ENCODE peak calls at places on chromosomes 13 and 19, in eight cellular contexts. S, Q, K, I, C, H, F and G are unnamed samples.

GRCh38 chr19:9641810-9642209 is 20.8 kb upstream of the ZNF561 start:
- DNase-seq in S (no peak), Q (no peak), K (no peak), I (no peak), C (no peak), H (no peak), F (no peak), G (no peak)

GRCh38 chr19:5101871-5102270 is 133.0 kb downstream of the KDM4B start:
- DNase-seq in S (no peak), Q (no peak), K (no peak), I (no peak), C (no peak), H (no peak), F (no peak), G (no peak)

GRCh38 chr19:8526345-8527062 is 12.5 kb upstream of the ZNF414 start:
- DNase-seq in S (no peak), Q (no peak), K (no peak), I (peak), C (peak), H (no peak), F (no peak), G (no peak)

GRCh38 chr19:50969413-50969760 is at the start of gene KLK6:
- DNase-seq in S (no peak), Q (no peak), K (no peak), I (peak), C (no peak), H (no peak), F (no peak), G (no peak)

GRCh38 chr19:48490980-48491792 is 20.4 kb downstream of the LMTK3 start:
- DNase-seq in S (no peak), Q (no peak), K (peak), I (peak), C (no peak), H (peak), F (no peak), G (peak)

GRCh38 chr19:35211545-35212230 is 16.9 kb downstream of the FAM187B start:
- DNase-seq in S (peak), Q (no peak), K (peak), I (no peak), C (peak), H (peak), F (peak), G (peak)

GRCh38 chr13:50375792-50376191 is 360.5 kb downstream of the KCNRG start:
- DNase-seq in S (no peak), Q (peak), K (no peak), I (no peak), C (no peak), H (no peak), F (no peak), G (no peak)

GRCh38 chr13:49356224-49356623 is 87.6 kb downstream of the CAB39L start:
- DNase-seq in S (no peak), Q (peak), K (no peak), I (no peak), C (no peak), H (no peak), F (no peak), G (no peak)

GRCh38 chr13:25232937-25233515 is 54.3 kb downstream of the MTMR6 start:
- DNase-seq in S (no peak), Q (peak), K (no peak), I (peak), C (no peak), H (no peak), F (no peak), G (no peak)

GRCh38 chr13:78185700-78186099 is 267.1 kb upstream of the EDNRB start:
- DNase-seq in S (no peak), Q (no peak), K (no peak), I (no peak), C (no peak), H (no peak), F (no peak), G (no peak)

GRCh38 chr13:51921790-51922740 is 60.3 kb downstream of the CCDC70 start:
- DNase-seq in S (no peak), Q (no peak), K (no peak), I (no peak), C (no peak), H (no peak), F (no peak), G (no peak)

GRCh38 chr19:41587101-41587837 is 11.3 kb downstream of the CEACAM21 start:
- DNase-seq in S (no peak), Q (no peak), K (no peak), I (no peak), C (peak), H (no peak), F (no peak), G (no peak)

GRCh38 chr13:20475927-20476691 is 49.5 kb downstream of the CRYL1 start:
- DNase-seq in S (peak), Q (peak), K (peak), I (no peak), C (no peak), H (peak), F (peak), G (peak)

GRCh38 chr13:95865080-95865597 is 188.1 kb downstream of the UGGT2 start:
- DNase-seq in S (no peak), Q (no peak), K (no peak), I (no peak), C (no peak), H (no peak), F (no peak), G (no peak)

GRCh38 chr19:16442386-16443276 is 29.1 kb downstream of the EPS15L1 start:
- DNase-seq in S (no peak), Q (no peak), K (no peak), I (no peak), C (no peak), H (no peak), F (no peak), G (no peak)

GRCh38 chr19:39386557-39386956 is 4.3 kb downstream of the PAF1 start:
- DNase-seq in S (no peak), Q (no peak), K (no peak), I (no peak), C (no peak), H (no peak), F (no peak), G (no peak)

GRCh38 chr19:3335431-3336350 is 30.7 kb upstream of the NFIC start:
- DNase-seq in S (no peak), Q (no peak), K (no peak), I (no peak), C (peak), H (no peak), F (no peak), G (no peak)

GRCh38 chr19:31351212-31352193 is 2.3 kb upstream of the TSHZ3 start:
- DNase-seq in S (no peak), Q (peak), K (no peak), I (peak), C (no peak), H (no peak), F (no peak), G (no peak)

GRCh38 chr19:19451429-19452240 is 46.2 kb downstream of the GATAD2A start:
- DNase-seq in S (no peak), Q (no peak), K (peak), I (no peak), C (no peak), H (no peak), F (no peak), G (no peak)

GRCh38 chr13:30816733-30817132 is 81.4 kb downstream of the ALOX5AP start:
- DNase-seq in S (peak), Q (peak), K (no peak), I (no peak), C (no peak), H (no peak), F (no peak), G (no peak)

GRCh38 chr19:10748924-10749434 is 31.1 kb downstream of the DNM2 start:
- DNase-seq in S (no peak), Q (peak), K (no peak), I (peak), C (no peak), H (no peak), F (no peak), G (no peak)

GRCh38 chr19:10353793-10354391 is 14.5 kb upstream of the ICAM3 start:
- DNase-seq in S (no peak), Q (no peak), K (peak), I (peak), C (peak), H (peak), F (no peak), G (no peak)

GRCh38 chr13:98535501-98536357 is 41.2 kb downstream of the STK24 start:
- DNase-seq in S (no peak), Q (no peak), K (no peak), I (peak), C (no peak), H (no peak), F (no peak), G (no peak)

GRCh38 chr13:106570354-106570822 is 2.5 kb upstream of the ARGLU1 start:
- DNase-seq in S (no peak), Q (peak), K (peak), I (peak), C (peak), H (peak), F (peak), G (peak)

GRCh38 chr13:113220141-113220598 is 10.8 kb downstream of the CUL4A start:
- DNase-seq in S (no peak), Q (no peak), K (no peak), I (no peak), C (no peak), H (no peak), F (no peak), G (no peak)

GRCh38 chr19:53867225-53868090 is at the start of gene MYADM:
- DNase-seq in S (peak), Q (peak), K (peak), I (peak), C (peak), H (peak), F (peak), G (peak)

GRCh38 chr19:5913739-5914357 is at the start of gene CAPS:
- DNase-seq in S (no peak), Q (peak), K (no peak), I (peak), C (no peak), H (no peak), F (no peak), G (no peak)

GRCh38 chr19:13146763-13147563 is 3.2 kb downstream of the STX10 start:
- DNase-seq in S (no peak), Q (no peak), K (no peak), I (no peak), C (no peak), H (no peak), F (no peak), G (no peak)

GRCh38 chr19:7670150-7670784 is 1.4 kb downstream of the RETN start:
- DNase-seq in S (no peak), Q (no peak), K (no peak), I (no peak), C (no peak), H (peak), F (no peak), G (no peak)

GRCh38 chr19:2589441-2589840 is 113.1 kb downstream of the GNG7 start:
- DNase-seq in S (no peak), Q (no peak), K (no peak), I (no peak), C (no peak), H (no peak), F (no peak), G (no peak)

GRCh38 chr13:36675213-36675536 is 1.4 kb downstream of the SERTM1 start:
- DNase-seq in S (no peak), Q (no peak), K (no peak), I (no peak), C (no peak), H (no peak), F (no peak), G (no peak)

GRCh38 chr13:113337556-113337955 is 26.4 kb downstream of the GRTP1 start:
- DNase-seq in S (no peak), Q (no peak), K (no peak), I (no peak), C (no peak), H (no peak), F (no peak), G (no peak)

GRCh38 chr13:51945149-51945548 is 66.1 kb downstream of the ATP7B start:
- DNase-seq in S (no peak), Q (no peak), K (no peak), I (no peak), C (no peak), H (no peak), F (no peak), G (no peak)

GRCh38 chr13:27171244-27171829 is at the start of gene USP12:
- DNase-seq in S (peak), Q (no peak), K (peak), I (no peak), C (no peak), H (no peak), F (peak), G (no peak)

GRCh38 chr19:42206871-42207755 is 10.4 kb downstream of the DEDD2 start:
- DNase-seq in S (no peak), Q (peak), K (no peak), I (peak), C (no peak), H (no peak), F (no peak), G (no peak)

GRCh38 chr13:79385694-79386093 is 20.4 kb downstream of the RBM26 start:
- DNase-seq in S (no peak), Q (peak), K (peak), I (peak), C (no peak), H (no peak), F (no peak), G (no peak)

GRCh38 chr13:111905609-111905945 is 161.4 kb upstream of the SOX1 start:
- DNase-seq in S (no peak), Q (no peak), K (no peak), I (no peak), C (peak), H (no peak), F (no peak), G (no peak)

GRCh38 chr13:73657821-73658540 is 476.2 kb downstream of the KLF12 start:
- DNase-seq in S (no peak), Q (peak), K (no peak), I (no peak), C (peak), H (no peak), F (no peak), G (no peak)